ENCODE peak calls at places on chromosome 15, in four cellular contexts. H, R, C and Y are unnamed samples.

GRCh38 chr15:33565099-33565498 is 254.3 kb downstream of the RYR3 start:
- DNase-seq in H (no peak), R (no peak), C (no peak), Y (no peak)

GRCh38 chr15:63598467-63599400 is 1.5 kb downstream of the FBXL22 start:
- DNase-seq in R (no peak), C (no peak), H (no peak), Y (no peak)

GRCh38 chr15:29871401-29871800 is 49.1 kb upstream of the TJP1 start:
- DNase-seq in C (no peak), H (no peak), R (no peak), Y (no peak)

GRCh38 chr15:27358751-27359434 is 387.9 kb downstream of the GABRG3 start:
- DNase-seq in R (no peak), H (no peak), C (no peak), Y (no peak)

GRCh38 chr15:66876423-66876730 is 174.3 kb downstream of the SMAD6 start:
- DNase-seq in C (no peak), R (no peak), H (no peak), Y (no peak)

GRCh38 chr15:83064859-83065258 is 2.2 kb downstream of the BTBD1 start:
- DNase-seq in R (no peak), C (no peak), H (no peak), Y (no peak)

GRCh38 chr15:28945626-28946215 is 59.9 kb downstream of the APBA2 start:
- DNase-seq in C (no peak), R (no peak), H (no peak), Y (no peak)

GRCh38 chr15:100841426-100841825 is 38.2 kb upstream of the ALDH1A3 start:
- DNase-seq in R (no peak), H (no peak), C (no peak), Y (no peak)

GRCh38 chr15:36877796-36878744 is 222.3 kb downstream of the MEIS2 start:
- DNase-seq in R (no peak), C (no peak), H (no peak), Y (no peak)

GRCh38 chr15:52234596-52235541 is 43.7 kb upstream of the GNB5 start:
- DNase-seq in H (no peak), C (peak; percentile 40), R (no peak), Y (no peak)

GRCh38 chr15:31102049-31102321 is 460 bp upstream of the TRPM1 start:
- DNase-seq in R (no peak), H (no peak), C (no peak), Y (no peak)

GRCh38 chr15:63022181-63022580 is 20.4 kb upstream of the TPM1 start:
- DNase-seq in H (no peak), R (no peak), C (no peak), Y (no peak)

GRCh38 chr15:31069360-31070000 is 32.0 kb downstream of the TRPM1 start:
- DNase-seq in H (no peak), C (no peak), R (no peak), Y (no peak)

GRCh38 chr15:56929389-56929788 is 10.9 kb downstream of the TCF12 start:
- DNase-seq in H (no peak), R (peak; percentile 5), C (no peak), Y (no peak)

GRCh38 chr15:40952901-40953712 is at the start of gene CHAC1:
- DNase-seq in R (peak; percentile 89), C (peak; percentile 97), H (peak; percentile 96), Y (peak; percentile 94)

GRCh38 chr15:68609618-68610017 is 30.8 kb downstream of the CORO2B start:
- DNase-seq in R (no peak), C (no peak), H (no peak), Y (peak; percentile 82)

GRCh38 chr15:69474291-69474690 is 21.7 kb downstream of the RPLP1 start:
- DNase-seq in H (no peak), R (peak; percentile 47), C (no peak), Y (no peak)

GRCh38 chr15:34813446-34814190 is 18.3 kb upstream of the ACTC1 start:
- DNase-seq in H (no peak), R (no peak), C (no peak), Y (no peak)

GRCh38 chr15:86540840-86541467 is 461.3 kb downstream of the AGBL1 start:
- DNase-seq in R (no peak), H (no peak), C (no peak), Y (no peak)